ENCODE peak calls at places on chromosomes 2 and 18, in ten cellular contexts. D is OCI-LY7, B is GM23248, X is HCT116, N is HepG2, Z is MM.1S, U is hepatocyte, G is fibroblast of lung, K is H9, R is SK-N-SH. M is an unnamed sample.

GRCh38 chr2:71566271-71566858 is 113.0 kb downstream of the DYSF start:
- DNase-seq in D (no peak), B (peak; percentile 77), X (no peak), N (no peak), Z (no peak), U (no peak), G (peak; percentile 63), K (no peak), R (no peak), M (no peak)

GRCh38 chr2:16478817-16479216 is 186.8 kb downstream of the CYRIA start:
- DNase-seq in D (no peak), B (no peak), X (no peak), N (no peak), Z (no peak), U (no peak), G (no peak), K (no peak), R (no peak), M (no peak)

GRCh38 chr2:215361876-215362561 is 50.2 kb downstream of the ATIC start:
- DNase-seq in D (no peak), B (peak; percentile 40), X (no peak), N (no peak), Z (no peak), U (no peak), G (peak; percentile 35), K (no peak), R (peak; percentile 38), M (no peak)

GRCh38 chr2:71901466-71901865 is 246.2 kb downstream of the CYP26B1 start:
- DNase-seq in D (no peak), B (no peak), X (no peak), N (no peak), Z (no peak), U (no peak), G (peak; percentile 48), K (no peak), R (no peak), M (no peak)

GRCh38 chr18:10895976-10896375 is 253.4 kb downstream of the PIEZO2 start:
- DNase-seq in D (no peak), B (no peak), X (no peak), N (peak; percentile 23), Z (no peak), U (no peak), G (no peak), K (no peak), R (no peak), M (no peak)

GRCh38 chr2:239459056-239459455 is 58.2 kb upstream of the HDAC4 start:
- DNase-seq in D (no peak), B (no peak), X (no peak), N (no peak), Z (no peak), U (no peak), G (no peak), K (peak; percentile 8), R (no peak), M (no peak)

GRCh38 chr18:39946623-39947061 is 2008.4 kb upstream of the PIK3C3 start:
- DNase-seq in D (no peak), B (peak; percentile 88), X (peak; percentile 51), N (no peak), Z (peak; percentile 85), U (peak; percentile 28), G (peak; percentile 88), K (peak; percentile 34), R (no peak), M (no peak)

GRCh38 chr2:68764041-68764780 is 29.6 kb downstream of the ARHGAP25 start:
- DNase-seq in D (no peak), B (no peak), X (no peak), N (no peak), Z (no peak), U (no peak), G (peak; percentile 66), K (no peak), R (no peak), M (peak; percentile 69)

GRCh38 chr2:195408196-195408595 is 248.8 kb upstream of the SLC39A10 start:
- DNase-seq in D (no peak), B (no peak), X (no peak), N (no peak), Z (no peak), U (no peak), G (no peak), K (no peak), R (no peak), M (no peak)

GRCh38 chr2:112708968-112709367 is 11.9 kb upstream of the NT5DC4 start:
- DNase-seq in D (no peak), B (no peak), X (no peak), N (no peak), Z (no peak), U (no peak), G (no peak), K (no peak), R (no peak), M (no peak)

GRCh38 chr2:194363295-194363694 is 1293.7 kb upstream of the SLC39A10 start:
- DNase-seq in D (no peak), B (no peak), X (no peak), N (no peak), Z (no peak), U (no peak), G (no peak), K (no peak), R (no peak), M (no peak)

DNA sequence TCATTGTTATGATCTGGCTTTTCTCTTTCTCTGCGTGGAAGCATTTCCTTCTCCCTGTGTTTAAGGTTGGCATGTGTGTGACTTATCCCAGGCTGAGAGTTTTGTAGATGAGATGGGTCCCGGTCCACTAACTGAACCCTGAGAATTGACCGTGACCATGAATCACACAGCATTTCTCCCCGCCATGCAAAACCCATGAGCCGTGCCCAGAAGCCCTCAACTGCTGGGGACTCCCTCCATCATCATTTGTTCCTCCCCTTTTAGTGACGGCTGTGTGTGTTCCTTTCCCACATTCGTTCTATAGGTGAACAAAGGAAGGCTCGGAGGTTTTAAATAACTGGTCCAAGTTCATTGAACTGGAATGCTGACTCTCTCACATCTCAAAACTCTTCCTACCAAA is 30.1 kb upstream of the TXNDC2 start:
- DNase-seq in D (no peak), B (no peak), X (no peak), N (no peak), Z (no peak), U (no peak), G (peak; percentile 70), K (no peak), R (no peak), M (no peak)
- H2AFZ ChIP-seq in D (no peak overlapping the region), B (no peak overlapping the region), X (no peak overlapping the region), N (no peak overlapping the region), Z (no peak overlapping the region), U (no peak overlapping the region), G (no peak overlapping the region), K (no peak overlapping the region), R (no peak overlapping the region), M (no peak overlapping the region)

GRCh38 chr2:25000503-25001328 is 29.0 kb upstream of the DNAJC27 start:
- DNase-seq in D (no peak), B (peak; percentile 85), X (no peak), N (no peak), Z (no peak), U (no peak), G (peak; percentile 65), K (no peak), R (peak; percentile 36), M (no peak)
- H2AFZ ChIP-seq in D (no peak overlapping the region), B (peak overlapping the region; percentile 63), X (no peak overlapping the region), N (no peak overlapping the region), Z (no peak overlapping the region), U (no peak overlapping the region), G (peak overlapping the region; percentile 36), K (no peak overlapping the region), R (peak overlapping the region; percentile 80), M (peak overlapping the region; percentile 49)

GRCh38 chr2:96897491-96898134 is 27.7 kb upstream of the SEMA4C start:
- DNase-seq in D (no peak), B (peak; percentile 44), X (no peak), N (no peak), Z (no peak), U (no peak), G (peak; percentile 54), K (no peak), R (no peak), M (no peak)

GRCh38 chr2:96899084-96899735 is 29.3 kb upstream of the SEMA4C start:
- DNase-seq in D (no peak), B (peak; percentile 78), X (no peak), N (no peak), Z (no peak), U (no peak), G (peak; percentile 43), K (no peak), R (peak; percentile 19), M (no peak)

GRCh38 chr2:96900237-96900636 is 30.4 kb upstream of the SEMA4C start:
- DNase-seq in D (no peak), B (no peak), X (no peak), N (no peak), Z (no peak), U (no peak), G (no peak), K (no peak), R (no peak), M (no peak)

GRCh38 chr2:96898135-96898505 is 28.2 kb upstream of the SEMA4C start:
- DNase-seq in D (no peak), B (no peak), X (no peak), N (no peak), Z (no peak), U (no peak), G (no peak), K (no peak), R (no peak), M (no peak)

GRCh38 chr2:96898636-96899035 is 28.8 kb upstream of the SEMA4C start:
- DNase-seq in D (no peak), B (no peak), X (no peak), N (no peak), Z (no peak), U (no peak), G (no peak), K (no peak), R (no peak), M (no peak)
- H2AFZ ChIP-seq in D (no peak overlapping the region), B (no peak overlapping the region), X (no peak overlapping the region), N (no peak overlapping the region), Z (no peak overlapping the region), U (no peak overlapping the region), G (no peak overlapping the region), K (no peak overlapping the region), R (no peak overlapping the region), M (no peak overlapping the region)

DNA sequence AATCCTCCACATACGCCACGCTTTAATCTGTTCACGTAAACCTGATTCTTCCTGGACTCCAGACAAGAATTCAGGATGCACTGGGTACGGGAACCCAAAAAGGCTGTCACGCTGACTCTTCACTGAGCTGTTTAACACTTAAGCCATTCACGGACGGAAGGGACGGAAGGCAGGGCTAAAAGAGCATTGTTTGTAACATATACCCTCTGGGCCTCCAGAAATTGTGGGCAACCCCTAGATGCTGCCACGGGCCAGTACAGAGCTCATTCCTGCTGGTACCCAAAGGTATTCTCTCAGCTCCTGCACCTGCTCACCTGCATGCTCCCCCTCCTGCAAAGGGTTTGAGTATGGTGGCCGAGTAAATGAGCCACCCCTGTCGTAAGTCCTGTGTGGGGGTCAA is 45.6 kb upstream of the RMP24 start:
- DNase-seq in D (no peak), B (no peak), X (no peak), N (no peak), Z (no peak), U (no peak), G (no peak), K (no peak), R (no peak), M (no peak)
- H2AFZ ChIP-seq in D (no peak overlapping the region), B (no peak overlapping the region), X (no peak overlapping the region), N (no peak overlapping the region), Z (no peak overlapping the region), U (no peak overlapping the region), G (no peak overlapping the region), K (no peak overlapping the region), R (no peak overlapping the region), M (no peak overlapping the region)